ENCODE peak calls at places on chromosomes 13 and 19, in nine cellular contexts. One of them, this sample, is unnamed. For H3K4me1, the result is how much of the 10 kb centered on the place peaks cover.

GRCh38 chr19:2495130-2495641 is 19.3 kb downstream of the GADD45B start:
- DNase-seq in lung: peak
- DNase-seq in heart right ventricle: peak
- DNase-seq in mesendoderm: no peak
- DNase-seq in left ventricle myocardium inferior: peak
- DNase-seq in right atrium auricular region: peak
- DNase-seq in small intestine: peak
- DNase-seq in HepG2: no peak
- DNase-seq in CD8-positive, alpha-beta T cell: no peak
- DNase-seq in this sample: peak

GRCh38 chr13:28037399-28037798 is 48.9 kb upstream of the URAD start:
- DNase-seq in HepG2: no peak
- DNase-seq in heart right ventricle: no peak
- DNase-seq in lung: no peak
- DNase-seq in right atrium auricular region: no peak
- DNase-seq in CD8-positive, alpha-beta T cell: no peak
- DNase-seq in left ventricle myocardium inferior: no peak
- DNase-seq in small intestine: no peak
- DNase-seq in mesendoderm: peak
- DNase-seq in this sample: no peak

GRCh38 chr13:109722068-109722467 is 64.3 kb downstream of the IRS2 start:
- DNase-seq in lung: no peak
- DNase-seq in mesendoderm: no peak
- DNase-seq in left ventricle myocardium inferior: no peak
- DNase-seq in right atrium auricular region: no peak
- DNase-seq in CD8-positive, alpha-beta T cell: no peak
- DNase-seq in heart right ventricle: no peak
- DNase-seq in small intestine: no peak
- DNase-seq in HepG2: no peak
- DNase-seq in this sample: no peak

GRCh38 chr13:98476106-98476505 is 100.8 kb downstream of the STK24 start:
- DNase-seq in heart right ventricle: no peak
- DNase-seq in right atrium auricular region: no peak
- DNase-seq in left ventricle myocardium inferior: no peak
- DNase-seq in small intestine: no peak
- DNase-seq in CD8-positive, alpha-beta T cell: peak
- DNase-seq in mesendoderm: peak
- DNase-seq in HepG2: no peak
- DNase-seq in lung: no peak
- DNase-seq in this sample: no peak

GRCh38 chr19:15937771-15938170 is 3.4 kb upstream of the CYP4F11 start:
- DNase-seq in right atrium auricular region: no peak
- DNase-seq in mesendoderm: no peak
- DNase-seq in left ventricle myocardium inferior: no peak
- DNase-seq in small intestine: no peak
- DNase-seq in HepG2: no peak
- DNase-seq in CD8-positive, alpha-beta T cell: no peak
- DNase-seq in heart right ventricle: no peak
- DNase-seq in lung: peak
- DNase-seq in this sample: no peak

GRCh38 chr19:6018786-6019185 is 40.8 kb upstream of the RANBP3 start:
- DNase-seq in mesendoderm: peak
- DNase-seq in left ventricle myocardium inferior: no peak
- DNase-seq in lung: no peak
- DNase-seq in right atrium auricular region: no peak
- DNase-seq in heart right ventricle: no peak
- DNase-seq in CD8-positive, alpha-beta T cell: peak
- DNase-seq in HepG2: no peak
- DNase-seq in small intestine: no peak
- DNase-seq in this sample: no peak

GRCh38 chr13:59038824-59039223 is 1124.9 kb downstream of the DIAPH3 start:
- DNase-seq in CD8-positive, alpha-beta T cell: no peak
- DNase-seq in left ventricle myocardium inferior: no peak
- DNase-seq in lung: no peak
- DNase-seq in small intestine: no peak
- DNase-seq in heart right ventricle: no peak
- DNase-seq in right atrium auricular region: no peak
- DNase-seq in HepG2: no peak
- DNase-seq in mesendoderm: no peak
- DNase-seq in this sample: no peak

GRCh38 chr19:30423481-30423880 is 51.3 kb downstream of the ZNF536 start:
- DNase-seq in CD8-positive, alpha-beta T cell: no peak
- DNase-seq in HepG2: no peak
- DNase-seq in right atrium auricular region: peak
- DNase-seq in mesendoderm: no peak
- DNase-seq in left ventricle myocardium inferior: peak
- DNase-seq in small intestine: no peak
- DNase-seq in heart right ventricle: peak
- DNase-seq in lung: peak
- DNase-seq in this sample: no peak

GRCh38 chr19:46637224-46637623 is 1.2 kb upstream of the GNG8 start:
- DNase-seq in left ventricle myocardium inferior: no peak
- DNase-seq in heart right ventricle: no peak
- DNase-seq in lung: no peak
- DNase-seq in right atrium auricular region: no peak
- DNase-seq in HepG2: no peak
- DNase-seq in mesendoderm: no peak
- DNase-seq in CD8-positive, alpha-beta T cell: no peak
- DNase-seq in small intestine: no peak
- DNase-seq in this sample: no peak

GRCh38 chr13:114027826-114028225 is 54.0 kb upstream of the C13orf46 start:
- DNase-seq in small intestine: no peak
- DNase-seq in HepG2: no peak
- DNase-seq in CD8-positive, alpha-beta T cell: peak
- DNase-seq in lung: no peak
- DNase-seq in right atrium auricular region: no peak
- DNase-seq in left ventricle myocardium inferior: no peak
- DNase-seq in mesendoderm: no peak
- DNase-seq in heart right ventricle: no peak
- DNase-seq in this sample: no peak

GRCh38 chr13:114031631-114032030 is 57.8 kb upstream of the C13orf46 start:
- DNase-seq in lung: no peak
- DNase-seq in CD8-positive, alpha-beta T cell: no peak
- DNase-seq in small intestine: no peak
- DNase-seq in heart right ventricle: no peak
- DNase-seq in left ventricle myocardium inferior: no peak
- DNase-seq in mesendoderm: no peak
- DNase-seq in right atrium auricular region: no peak
- DNase-seq in HepG2: no peak
- DNase-seq in this sample: no peak

GRCh38 chr13:114030666-114031610 is 57.1 kb upstream of the C13orf46 start:
- DNase-seq in small intestine: no peak
- DNase-seq in left ventricle myocardium inferior: no peak
- DNase-seq in mesendoderm: no peak
- DNase-seq in HepG2: no peak
- DNase-seq in lung: no peak
- DNase-seq in CD8-positive, alpha-beta T cell: no peak
- DNase-seq in heart right ventricle: no peak
- DNase-seq in right atrium auricular region: no peak
- DNase-seq in this sample: no peak

GRCh38 chr13:114032121-114032799 is 58.4 kb upstream of the C13orf46 start:
- DNase-seq in lung: no peak
- DNase-seq in CD8-positive, alpha-beta T cell: no peak
- DNase-seq in heart right ventricle: no peak
- DNase-seq in HepG2: peak
- DNase-seq in mesendoderm: peak
- DNase-seq in small intestine: no peak
- DNase-seq in left ventricle myocardium inferior: no peak
- DNase-seq in right atrium auricular region: no peak
- DNase-seq in this sample: no peak

DNA sequence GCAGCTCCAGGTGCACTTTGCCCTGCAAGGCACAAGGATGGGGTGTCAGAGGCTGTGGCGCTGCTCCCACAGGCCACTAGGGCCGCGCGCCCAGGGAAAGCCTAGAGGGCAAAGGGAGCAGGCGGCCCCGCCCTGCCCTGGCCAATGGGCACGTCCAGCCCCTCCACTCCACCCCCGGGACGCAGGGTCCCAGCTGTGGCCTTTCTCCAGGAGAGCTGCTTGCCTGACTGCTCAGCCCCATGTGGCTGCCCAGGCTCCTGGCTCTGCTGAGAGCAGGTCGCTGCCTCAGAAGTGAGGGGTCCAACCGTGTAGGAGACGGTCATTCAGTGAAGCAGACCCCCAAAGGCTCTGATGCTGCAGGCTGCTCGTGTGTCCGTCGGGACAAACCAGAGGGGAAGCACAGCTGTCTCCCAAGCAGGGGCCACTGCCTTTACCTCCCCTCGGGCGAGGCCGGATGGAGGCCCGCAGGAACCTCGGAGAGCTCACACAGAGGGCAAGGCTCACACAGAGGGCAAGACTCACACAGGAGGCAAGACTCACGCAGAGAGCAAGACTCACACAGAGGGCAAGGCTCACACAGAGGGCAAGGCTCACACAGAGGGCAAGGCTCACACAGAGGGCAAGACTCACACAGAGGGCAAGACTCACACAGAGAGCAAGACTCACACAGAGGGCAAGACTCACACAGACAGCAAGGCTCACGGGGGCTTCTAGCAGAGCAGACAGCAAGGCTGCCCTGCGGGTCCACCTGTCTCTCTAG is 56.2 kb upstream of the C13orf46 start:
- DNase-seq in left ventricle myocardium inferior: no peak
- DNase-seq in CD8-positive, alpha-beta T cell: no peak
- DNase-seq in small intestine: no peak
- DNase-seq in heart right ventricle: no peak
- DNase-seq in HepG2: peak
- DNase-seq in lung: no peak
- DNase-seq in right atrium auricular region: no peak
- DNase-seq in mesendoderm: no peak
- DNase-seq in this sample: no peak
- H3K4me1 ChIP-seq in left ventricle myocardium inferior: half or more
- H3K4me1 ChIP-seq in CD8-positive, alpha-beta T cell: under half
- H3K4me1 ChIP-seq in small intestine: under half
- H3K4me1 ChIP-seq in heart right ventricle: under half
- H3K4me1 ChIP-seq in HepG2: under half
- H3K4me1 ChIP-seq in lung: under half
- H3K4me1 ChIP-seq in right atrium auricular region: under half
- H3K4me1 ChIP-seq in mesendoderm: under half
- H3K4me1 ChIP-seq in this sample: under half

GRCh38 chr19:38734426-38735256 is 9.6 kb downstream of the CAPN12 start:
- DNase-seq in lung: no peak
- DNase-seq in HepG2: no peak
- DNase-seq in mesendoderm: peak
- DNase-seq in left ventricle myocardium inferior: no peak
- DNase-seq in small intestine: peak
- DNase-seq in CD8-positive, alpha-beta T cell: peak
- DNase-seq in heart right ventricle: no peak
- DNase-seq in right atrium auricular region: no peak
- DNase-seq in this sample: peak
- H3K27ac ChIP-seq in lung: no peak
- H3K27ac ChIP-seq in HepG2: peak
- H3K27ac ChIP-seq in mesendoderm: peak
- H3K27ac ChIP-seq in left ventricle myocardium inferior: peak
- H3K27ac ChIP-seq in small intestine: peak
- H3K27ac ChIP-seq in CD8-positive, alpha-beta T cell: peak
- H3K27ac ChIP-seq in heart right ventricle: peak
- H3K27ac ChIP-seq in right atrium auricular region: peak
- H3K27ac ChIP-seq in this sample: peak

DNA sequence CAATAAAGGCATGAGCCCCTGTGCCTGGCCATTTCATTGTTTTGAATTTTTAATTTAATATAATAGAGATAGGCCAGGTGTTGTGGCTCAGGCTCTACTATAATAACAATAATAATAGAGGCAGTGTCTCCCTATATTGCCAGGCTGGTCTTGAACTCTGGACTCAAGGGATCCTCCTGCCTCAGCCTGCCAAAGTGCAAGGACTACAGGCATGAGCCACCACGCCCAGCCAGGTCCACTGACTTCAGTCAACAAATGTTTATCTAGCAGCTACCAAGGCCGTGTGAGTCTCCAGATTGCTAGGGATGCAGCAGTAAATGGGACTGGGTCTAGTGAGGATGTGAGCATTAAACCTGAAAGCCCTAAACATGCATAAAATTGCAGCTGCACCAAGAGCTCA is 13.8 kb upstream of the ILF3 start:
- DNase-seq in mesendoderm: no peak
- DNase-seq in left ventricle myocardium inferior: no peak
- DNase-seq in heart right ventricle: no peak
- DNase-seq in small intestine: peak
- DNase-seq in right atrium auricular region: no peak
- DNase-seq in HepG2: peak
- DNase-seq in lung: no peak
- DNase-seq in CD8-positive, alpha-beta T cell: no peak
- DNase-seq in this sample: peak
- H3K4me1 ChIP-seq in mesendoderm: under half
- H3K4me1 ChIP-seq in left ventricle myocardium inferior: under half
- H3K4me1 ChIP-seq in heart right ventricle: under half
- H3K4me1 ChIP-seq in small intestine: under half
- H3K4me1 ChIP-seq in right atrium auricular region: under half
- H3K4me1 ChIP-seq in HepG2: half or more
- H3K4me1 ChIP-seq in lung: under half
- H3K4me1 ChIP-seq in CD8-positive, alpha-beta T cell: under half
- H3K4me1 ChIP-seq in this sample: under half

GRCh38 chr13:51311957-51312520 is 27.5 kb upstream of the SERPINE3 start:
- DNase-seq in mesendoderm: no peak
- DNase-seq in heart right ventricle: no peak
- DNase-seq in left ventricle myocardium inferior: no peak
- DNase-seq in right atrium auricular region: no peak
- DNase-seq in small intestine: no peak
- DNase-seq in lung: no peak
- DNase-seq in CD8-positive, alpha-beta T cell: no peak
- DNase-seq in HepG2: no peak
- DNase-seq in this sample: no peak
- H3K27ac ChIP-seq in mesendoderm: no peak
- H3K27ac ChIP-seq in heart right ventricle: no peak
- H3K27ac ChIP-seq in left ventricle myocardium inferior: no peak
- H3K27ac ChIP-seq in right atrium auricular region: no peak
- H3K27ac ChIP-seq in small intestine: no peak
- H3K27ac ChIP-seq in lung: no peak
- H3K27ac ChIP-seq in CD8-positive, alpha-beta T cell: no peak
- H3K27ac ChIP-seq in HepG2: no peak
- H3K27ac ChIP-seq in this sample: no peak